ENCODE peak calls at places on chromosomes 12 and 14, in six cellular contexts. V, E, Z, Y, B and R are unnamed samples.

GRCh38 chr14:105090493-105091334 is 25.5 kb upstream of the GPR132 start:
- DNase-seq in V (peak), Z (peak), E (peak), B (no peak), Y (peak), R (no peak)

GRCh38 chr12:3741882-3742672 is 10.8 kb downstream of the CRACR2A start:
- DNase-seq in E (no peak), V (no peak), Y (no peak), B (no peak), Z (no peak), R (no peak)

GRCh38 chr12:59431266-59431665 is 164.6 kb upstream of the SLC16A7 start:
- DNase-seq in V (peak), Z (no peak), Y (no peak), E (peak), B (no peak), R (no peak)

GRCh38 chr14:73173092-73173735 is 36.9 kb downstream of the PSEN1 start:
- DNase-seq in Y (no peak), Z (no peak), B (no peak), E (peak), V (peak), R (no peak)

GRCh38 chr14:61589691-61590521 is 105.4 kb upstream of the HIF1A start:
- DNase-seq in Z (no peak), B (no peak), V (no peak), Y (no peak), E (no peak), R (no peak)

GRCh38 chr14:48027115-48027514 is 351.7 kb upstream of the MDGA2 start:
- DNase-seq in E (no peak), B (no peak), Z (no peak), Y (no peak), V (no peak), R (no peak)

GRCh38 chr12:77058740-77059139 is 6.6 kb downstream of the E2F7 start:
- DNase-seq in V (peak), Z (no peak), B (no peak), Y (no peak), E (no peak), R (no peak)

GRCh38 chr12:53098354-53098981 is 1.0 kb downstream of the IGFBP6 start:
- DNase-seq in Z (no peak), B (peak), E (no peak), V (peak), Y (no peak), R (no peak)